ENCODE peak calls at places on chromosome 16, in five cellular contexts. X, T, S, L and W are unnamed samples.

GRCh38 chr16:72094266-72094610 is 591 bp downstream of the DHX38 start:
- DNase-seq in X (peak; percentile 3), T (no peak), S (peak; percentile 13), L (no peak), W (no peak)

GRCh38 chr16:78705694-78706093 is 606.2 kb downstream of the WWOX start:
- DNase-seq in X (peak; percentile 99), T (no peak), S (no peak), L (no peak), W (peak; percentile 35)

GRCh38 chr16:50679266-50679665 is 1.8 kb downstream of the SNX20 start:
- DNase-seq in X (no peak), T (no peak), S (no peak), L (no peak), W (no peak)

GRCh38 chr16:75580-76501 is 2.2 kb upstream of the MPG start:
- DNase-seq in X (peak; percentile 22), T (peak; percentile 79), S (peak; percentile 91), L (no peak), W (peak; percentile 93)

GRCh38 chr16:87895641-87896141 is 26.4 kb upstream of the SLC7A5 start:
- DNase-seq in X (no peak), T (no peak), S (no peak), L (no peak), W (peak; percentile 57)

GRCh38 chr16:78742501-78743283 is 643.2 kb downstream of the WWOX start:
- DNase-seq in X (no peak), T (no peak), S (no peak), L (no peak), W (no peak)

GRCh38 chr16:19008245-19008644 is 24.5 kb downstream of the TMC7 start:
- DNase-seq in X (peak; percentile 66), T (no peak), S (peak; percentile 95), L (no peak), W (peak; percentile 76)

GRCh38 chr16:82181456-82182185 is 11.6 kb upstream of the MPHOSPH6 start:
- DNase-seq in X (no peak), T (no peak), S (no peak), L (no peak), W (no peak)

GRCh38 chr16:75256871-75257343 is 5.5 kb upstream of the BCAR1 start:
- DNase-seq in X (no peak), T (peak; percentile 24), S (peak; percentile 47), L (peak; percentile 7), W (peak; percentile 56)

GRCh38 chr16:58032710-58033293 is 7.2 kb downstream of the MMP15 start:
- DNase-seq in X (no peak), T (peak; percentile 28), S (no peak), L (no peak), W (no peak)

GRCh38 chr16:19696312-19696711 is 21.7 kb downstream of the KNOP1 start:
- DNase-seq in X (peak; percentile 75), T (peak; percentile 67), S (peak; percentile 94), L (peak; percentile 29), W (peak; percentile 96)

GRCh38 chr16:1054660-1055556 is 17.6 kb upstream of the SSTR5 start:
- DNase-seq in X (peak; percentile 1), T (peak; percentile 52), S (peak; percentile 49), L (no peak), W (peak; percentile 59)

GRCh38 chr16:29877266-29877961 is 14.4 kb upstream of the CDIPT start:
- DNase-seq in X (peak; percentile 74), T (no peak), S (no peak), L (no peak), W (peak; percentile 35)

GRCh38 chr16:17269434-17269833 is 201.3 kb downstream of the XYLT1 start:
- DNase-seq in X (no peak), T (no peak), S (no peak), L (no peak), W (no peak)

GRCh38 chr16:46763147-46763546 is 15.0 kb upstream of the MYLK3 start:
- DNase-seq in X (peak; percentile 28), T (peak; percentile 80), S (no peak), L (no peak), W (peak; percentile 24)

GRCh38 chr16:2250652-2251280 is 621 bp downstream of the ECI1 start:
- DNase-seq in X (peak; percentile 29), T (peak; percentile 66), S (peak; percentile 55), L (no peak), W (peak; percentile 20)

GRCh38 chr16:67284699-67285646 is 5.6 kb downstream of the PLEKHG4 start:
- DNase-seq in X (peak; percentile 21), T (peak; percentile 54), S (no peak), L (no peak), W (peak; percentile 50)

GRCh38 chr16:11671271-11671670 is 3.0 kb downstream of the SNN start:
- DNase-seq in X (no peak), T (no peak), S (no peak), L (no peak), W (no peak)
- H3K4me3 ChIP-seq in X (no peak overlapping the region), T (peak overlapping the region; percentile 96), S (no peak overlapping the region), L (no peak overlapping the region), W (no peak overlapping the region)

DNA sequence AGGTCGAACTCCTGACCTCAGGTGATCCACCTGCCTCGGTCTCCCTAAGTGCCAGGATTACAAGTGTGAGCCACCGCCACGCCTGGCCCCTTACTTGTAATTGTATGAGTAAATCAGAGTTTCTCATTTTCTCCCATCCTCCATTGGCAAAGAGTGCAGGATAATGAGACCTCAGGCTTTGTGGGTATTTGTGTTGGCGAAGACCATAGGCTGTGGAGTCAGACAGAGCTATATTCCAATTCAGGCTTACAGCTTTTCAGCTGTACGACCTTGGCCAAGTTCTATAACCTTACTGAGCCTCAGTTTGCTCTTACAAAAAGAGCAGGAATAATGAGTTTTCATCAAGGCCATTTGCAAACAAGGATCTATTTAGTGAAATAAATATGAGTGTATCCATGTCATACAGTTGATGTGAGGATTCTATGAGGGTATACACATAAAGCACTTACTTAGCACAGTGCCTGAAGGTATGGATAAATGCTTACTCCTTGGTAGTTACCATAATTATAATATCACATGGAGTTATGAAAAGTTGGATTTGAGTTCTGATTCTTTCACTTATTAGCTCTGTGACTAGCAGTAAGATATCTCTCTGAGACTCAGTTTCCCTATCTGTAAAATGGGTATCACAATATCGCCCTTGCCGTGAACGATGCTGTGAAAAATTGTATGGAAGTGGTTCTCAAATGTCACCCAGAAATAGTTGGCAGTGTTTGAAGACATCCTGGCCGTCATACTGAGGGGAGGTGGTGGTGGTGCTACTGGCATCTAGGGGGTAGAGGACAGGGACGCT is 25.6 kb upstream of the CPPED1 start:
- DNase-seq in X (no peak), T (no peak), S (no peak), L (no peak), W (no peak)
- TF ChIP-seq CTCF in X (no peak), T (no peak), S (no peak), L (no peak), W (no peak)

DNA sequence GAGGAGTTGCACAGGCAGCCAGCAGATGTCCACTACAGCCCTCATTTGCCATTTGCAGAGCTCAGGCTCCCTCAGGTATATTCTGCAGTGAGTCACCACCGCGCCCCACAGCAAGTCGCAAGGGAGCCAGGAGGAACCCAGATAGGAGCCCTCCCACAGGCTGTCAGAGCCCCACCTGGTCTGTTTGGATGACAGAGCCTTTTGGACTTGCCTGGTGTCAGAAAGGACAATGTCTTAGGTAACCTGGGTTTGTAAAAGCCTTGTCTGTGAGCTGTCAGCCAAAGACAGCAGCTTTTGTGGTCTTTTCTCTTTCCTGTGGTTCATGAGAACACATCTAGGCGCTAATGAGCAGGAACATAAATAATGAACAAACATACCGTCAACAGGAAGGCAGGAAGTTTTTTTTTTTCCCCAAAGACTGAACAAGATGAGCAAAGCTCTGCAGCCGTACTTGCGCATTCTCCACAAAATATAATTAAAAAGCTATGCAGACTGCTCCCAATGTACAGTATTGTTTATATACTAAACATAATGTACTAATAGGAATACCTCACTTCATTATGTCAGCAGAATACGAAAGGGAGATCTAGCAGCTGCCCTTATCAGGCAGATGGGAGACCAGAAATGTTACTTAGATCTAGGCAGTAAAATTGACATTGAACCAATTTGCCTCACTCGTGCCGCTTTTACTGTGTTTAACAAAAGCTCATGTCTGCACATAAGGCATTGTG is 71.0 kb downstream of the GNAO1 start:
- DNase-seq in X (peak; percentile 13), T (no peak), S (no peak), L (no peak), W (no peak)
- H3K4me3 ChIP-seq in X (no peak overlapping the region), T (no peak overlapping the region), S (no peak overlapping the region), L (no peak overlapping the region), W (no peak overlapping the region)

GRCh38 chr16:86778108-86778745 is 199.9 kb downstream of the FOXL1 start:
- DNase-seq in X (no peak), T (no peak), S (no peak), L (no peak), W (no peak)

GRCh38 chr16:86778978-86779377 is 200.6 kb downstream of the FOXL1 start:
- DNase-seq in X (no peak), T (no peak), S (no peak), L (no peak), W (no peak)

GRCh38 chr16:86783626-86784266 is 205.4 kb downstream of the FOXL1 start:
- DNase-seq in X (peak; percentile 91), T (no peak), S (no peak), L (no peak), W (no peak)

GRCh38 chr16:86784267-86784626 is 205.9 kb downstream of the FOXL1 start:
- DNase-seq in X (no peak), T (no peak), S (no peak), L (no peak), W (no peak)

DNA sequence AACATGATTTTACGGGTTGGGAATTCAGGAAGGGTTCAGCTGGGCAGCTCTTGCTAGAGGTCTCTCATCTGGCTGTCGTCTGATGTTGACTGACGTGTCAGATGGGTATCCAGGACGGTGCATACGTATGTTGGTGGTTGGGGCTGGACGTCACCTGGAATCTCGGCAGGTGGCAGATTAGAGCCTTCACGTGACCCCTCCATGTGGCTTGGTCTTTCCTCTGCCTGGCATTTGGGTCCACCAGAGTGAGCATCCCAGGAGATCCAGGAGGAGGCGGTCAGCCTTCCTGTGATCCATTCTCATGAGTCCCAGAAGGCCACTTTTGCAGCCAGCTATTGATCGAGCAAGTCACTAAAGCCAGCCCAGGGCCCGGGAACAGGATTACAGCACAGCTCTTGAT is 202.7 kb downstream of the FOXL1 start:
- DNase-seq in X (no peak), T (no peak), S (no peak), L (no peak), W (no peak)
- TF ChIP-seq CTCF in X (no peak), T (no peak), S (no peak), L (no peak), W (no peak)

DNA sequence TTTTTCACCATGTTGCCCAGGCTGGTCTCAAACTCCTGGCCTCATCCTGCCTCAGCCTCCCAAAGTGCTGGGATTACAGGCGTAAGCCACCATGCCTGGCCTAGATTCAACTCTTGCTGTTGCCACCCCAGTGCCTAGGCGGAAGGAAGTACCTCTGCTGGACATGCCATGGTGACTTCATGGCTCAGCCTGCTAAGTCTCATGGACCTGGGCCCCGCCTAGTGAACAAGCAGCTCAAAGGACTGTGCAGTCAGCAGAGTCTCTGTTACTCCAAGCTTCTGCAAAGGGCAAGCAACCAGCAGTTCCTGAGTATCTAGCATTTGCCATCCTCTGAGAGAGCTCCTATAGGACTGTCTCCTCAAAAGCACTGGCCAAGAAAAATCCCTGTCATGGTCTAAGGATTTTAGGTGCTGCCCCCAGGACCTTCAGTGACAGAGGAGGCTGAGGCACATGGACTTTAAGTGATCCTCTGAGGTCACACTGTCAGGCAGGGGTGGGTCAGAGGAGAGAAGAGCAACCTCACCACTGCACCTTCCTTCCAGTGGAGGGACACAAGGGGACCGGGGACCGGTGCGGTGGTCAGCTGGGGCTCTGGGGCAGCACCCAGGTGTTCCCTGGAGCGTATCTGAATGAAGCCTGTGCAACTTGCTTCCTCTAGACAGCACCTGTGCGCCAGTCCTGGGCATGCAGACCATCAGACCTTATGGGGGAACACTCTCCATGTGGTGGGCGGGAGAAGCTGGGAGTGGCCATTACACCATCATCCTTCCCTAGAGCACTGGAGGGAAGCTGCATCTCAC is 71.3 kb downstream of the IL21R start:
- DNase-seq in X (no peak), T (no peak), S (no peak), L (no peak), W (no peak)
- H3K4me3 ChIP-seq in X (no peak overlapping the region), T (no peak overlapping the region), S (no peak overlapping the region), L (no peak overlapping the region), W (no peak overlapping the region)